ENCODE peak calls at places on chromosomes 16 and 17, in nine cellular contexts. One of them, this sample, is unnamed. For H3K4me1, the result is how much of the 10 kb centered on the place peaks cover.

GRCh38 chr16:68275611-68276191 is 11.4 kb downstream of the SLC7A6 start:
- DNase-seq in SJCRH30: peak
- DNase-seq in adrenal gland: no peak
- DNase-seq in neuronal stem cell: no peak
- DNase-seq in esophagus muscularis mucosa: no peak
- DNase-seq in heart left ventricle: no peak
- DNase-seq in left ventricle myocardium inferior: no peak
- DNase-seq in esophagus squamous epithelium: no peak
- DNase-seq in cardiac muscle cell: no peak
- DNase-seq in this sample: no peak

GRCh38 chr17:17191346-17191792 is 14.8 kb downstream of the PLD6 start:
- DNase-seq in SJCRH30: peak
- DNase-seq in adrenal gland: no peak
- DNase-seq in neuronal stem cell: no peak
- DNase-seq in esophagus muscularis mucosa: no peak
- DNase-seq in heart left ventricle: peak
- DNase-seq in left ventricle myocardium inferior: peak
- DNase-seq in esophagus squamous epithelium: no peak
- DNase-seq in cardiac muscle cell: no peak
- DNase-seq in this sample: no peak

GRCh38 chr16:22694887-22695382 is 119.0 kb upstream of the HS3ST2 start:
- DNase-seq in SJCRH30: no peak
- DNase-seq in adrenal gland: no peak
- DNase-seq in neuronal stem cell: no peak
- DNase-seq in esophagus muscularis mucosa: no peak
- DNase-seq in heart left ventricle: peak
- DNase-seq in left ventricle myocardium inferior: no peak
- DNase-seq in esophagus squamous epithelium: no peak
- DNase-seq in cardiac muscle cell: no peak
- DNase-seq in this sample: no peak

GRCh38 chr17:6894206-6894528 is 62.6 kb upstream of the TEKT1 start:
- DNase-seq in SJCRH30: no peak
- DNase-seq in adrenal gland: no peak
- DNase-seq in neuronal stem cell: peak
- DNase-seq in esophagus muscularis mucosa: no peak
- DNase-seq in heart left ventricle: no peak
- DNase-seq in left ventricle myocardium inferior: no peak
- DNase-seq in esophagus squamous epithelium: no peak
- DNase-seq in cardiac muscle cell: peak
- DNase-seq in this sample: no peak

GRCh38 chr17:27354491-27355081 is 60.7 kb downstream of the WSB1 start:
- DNase-seq in SJCRH30: peak
- DNase-seq in adrenal gland: no peak
- DNase-seq in neuronal stem cell: no peak
- DNase-seq in esophagus muscularis mucosa: no peak
- DNase-seq in heart left ventricle: no peak
- DNase-seq in left ventricle myocardium inferior: no peak
- DNase-seq in esophagus squamous epithelium: no peak
- DNase-seq in cardiac muscle cell: no peak
- DNase-seq in this sample: peak

GRCh38 chr16:52521570-52521969 is 25.4 kb downstream of the TOX3 start:
- DNase-seq in SJCRH30: no peak
- DNase-seq in adrenal gland: no peak
- DNase-seq in neuronal stem cell: no peak
- DNase-seq in esophagus muscularis mucosa: no peak
- DNase-seq in heart left ventricle: no peak
- DNase-seq in left ventricle myocardium inferior: no peak
- DNase-seq in esophagus squamous epithelium: no peak
- DNase-seq in cardiac muscle cell: no peak
- DNase-seq in this sample: no peak

GRCh38 chr17:37476431-37477130 is 13.1 kb upstream of the DUSP14 start:
- DNase-seq in SJCRH30: peak
- DNase-seq in adrenal gland: no peak
- DNase-seq in neuronal stem cell: no peak
- DNase-seq in esophagus muscularis mucosa: no peak
- DNase-seq in heart left ventricle: peak
- DNase-seq in left ventricle myocardium inferior: peak
- DNase-seq in esophagus squamous epithelium: no peak
- DNase-seq in cardiac muscle cell: no peak
- DNase-seq in this sample: peak

GRCh38 chr17:43943769-43944418 is 1.6 kb upstream of the PPY start:
- DNase-seq in SJCRH30: peak
- DNase-seq in adrenal gland: peak
- DNase-seq in neuronal stem cell: peak
- DNase-seq in esophagus muscularis mucosa: peak
- DNase-seq in heart left ventricle: peak
- DNase-seq in left ventricle myocardium inferior: peak
- DNase-seq in esophagus squamous epithelium: peak
- DNase-seq in cardiac muscle cell: peak
- DNase-seq in this sample: peak

GRCh38 chr17:50871369-50871768 is 5.2 kb upstream of the TOB1 start:
- DNase-seq in SJCRH30: no peak
- DNase-seq in adrenal gland: no peak
- DNase-seq in neuronal stem cell: no peak
- DNase-seq in esophagus muscularis mucosa: no peak
- DNase-seq in heart left ventricle: no peak
- DNase-seq in left ventricle myocardium inferior: no peak
- DNase-seq in esophagus squamous epithelium: no peak
- DNase-seq in cardiac muscle cell: no peak
- DNase-seq in this sample: no peak

GRCh38 chr16:19555938-19556778 is 655 bp downstream of the VPS35L start:
- DNase-seq in SJCRH30: peak
- DNase-seq in adrenal gland: no peak
- DNase-seq in neuronal stem cell: peak
- DNase-seq in esophagus muscularis mucosa: no peak
- DNase-seq in heart left ventricle: no peak
- DNase-seq in left ventricle myocardium inferior: no peak
- DNase-seq in esophagus squamous epithelium: no peak
- DNase-seq in cardiac muscle cell: peak
- DNase-seq in this sample: no peak

GRCh38 chr17:43125967-43126910 is 1.1 kb upstream of the BRCA1 start:
- DNase-seq in SJCRH30: no peak
- DNase-seq in adrenal gland: peak
- DNase-seq in neuronal stem cell: no peak
- DNase-seq in esophagus muscularis mucosa: no peak
- DNase-seq in heart left ventricle: no peak
- DNase-seq in left ventricle myocardium inferior: no peak
- DNase-seq in esophagus squamous epithelium: no peak
- DNase-seq in cardiac muscle cell: no peak
- DNase-seq in this sample: no peak

GRCh38 chr17:63170795-63171194 is 204.8 kb downstream of the TANC2 start:
- DNase-seq in SJCRH30: no peak
- DNase-seq in adrenal gland: no peak
- DNase-seq in neuronal stem cell: no peak
- DNase-seq in esophagus muscularis mucosa: no peak
- DNase-seq in heart left ventricle: no peak
- DNase-seq in left ventricle myocardium inferior: no peak
- DNase-seq in esophagus squamous epithelium: no peak
- DNase-seq in cardiac muscle cell: no peak
- DNase-seq in this sample: no peak

GRCh38 chr16:71628810-71629209 is 2.8 kb downstream of the MARVELD3 start:
- DNase-seq in SJCRH30: peak
- DNase-seq in adrenal gland: no peak
- DNase-seq in neuronal stem cell: no peak
- DNase-seq in esophagus muscularis mucosa: no peak
- DNase-seq in heart left ventricle: no peak
- DNase-seq in left ventricle myocardium inferior: no peak
- DNase-seq in esophagus squamous epithelium: no peak
- DNase-seq in cardiac muscle cell: no peak
- DNase-seq in this sample: peak

GRCh38 chr16:71625113-71625850 is 702 bp upstream of the MARVELD3 start:
- DNase-seq in SJCRH30: no peak
- DNase-seq in adrenal gland: no peak
- DNase-seq in neuronal stem cell: no peak
- DNase-seq in esophagus muscularis mucosa: no peak
- DNase-seq in heart left ventricle: no peak
- DNase-seq in left ventricle myocardium inferior: no peak
- DNase-seq in esophagus squamous epithelium: no peak
- DNase-seq in cardiac muscle cell: no peak
- DNase-seq in this sample: no peak

GRCh38 chr16:71627631-71628236 is 1.8 kb downstream of the MARVELD3 start:
- DNase-seq in SJCRH30: peak
- DNase-seq in adrenal gland: no peak
- DNase-seq in neuronal stem cell: no peak
- DNase-seq in esophagus muscularis mucosa: no peak
- DNase-seq in heart left ventricle: no peak
- DNase-seq in left ventricle myocardium inferior: no peak
- DNase-seq in esophagus squamous epithelium: no peak
- DNase-seq in cardiac muscle cell: peak
- DNase-seq in this sample: no peak

GRCh38 chr16:71626858-71627213 is 852 bp downstream of the MARVELD3 start:
- DNase-seq in SJCRH30: no peak
- DNase-seq in adrenal gland: no peak
- DNase-seq in neuronal stem cell: no peak
- DNase-seq in esophagus muscularis mucosa: no peak
- DNase-seq in heart left ventricle: no peak
- DNase-seq in left ventricle myocardium inferior: no peak
- DNase-seq in esophagus squamous epithelium: no peak
- DNase-seq in cardiac muscle cell: no peak
- DNase-seq in this sample: peak

DNA sequence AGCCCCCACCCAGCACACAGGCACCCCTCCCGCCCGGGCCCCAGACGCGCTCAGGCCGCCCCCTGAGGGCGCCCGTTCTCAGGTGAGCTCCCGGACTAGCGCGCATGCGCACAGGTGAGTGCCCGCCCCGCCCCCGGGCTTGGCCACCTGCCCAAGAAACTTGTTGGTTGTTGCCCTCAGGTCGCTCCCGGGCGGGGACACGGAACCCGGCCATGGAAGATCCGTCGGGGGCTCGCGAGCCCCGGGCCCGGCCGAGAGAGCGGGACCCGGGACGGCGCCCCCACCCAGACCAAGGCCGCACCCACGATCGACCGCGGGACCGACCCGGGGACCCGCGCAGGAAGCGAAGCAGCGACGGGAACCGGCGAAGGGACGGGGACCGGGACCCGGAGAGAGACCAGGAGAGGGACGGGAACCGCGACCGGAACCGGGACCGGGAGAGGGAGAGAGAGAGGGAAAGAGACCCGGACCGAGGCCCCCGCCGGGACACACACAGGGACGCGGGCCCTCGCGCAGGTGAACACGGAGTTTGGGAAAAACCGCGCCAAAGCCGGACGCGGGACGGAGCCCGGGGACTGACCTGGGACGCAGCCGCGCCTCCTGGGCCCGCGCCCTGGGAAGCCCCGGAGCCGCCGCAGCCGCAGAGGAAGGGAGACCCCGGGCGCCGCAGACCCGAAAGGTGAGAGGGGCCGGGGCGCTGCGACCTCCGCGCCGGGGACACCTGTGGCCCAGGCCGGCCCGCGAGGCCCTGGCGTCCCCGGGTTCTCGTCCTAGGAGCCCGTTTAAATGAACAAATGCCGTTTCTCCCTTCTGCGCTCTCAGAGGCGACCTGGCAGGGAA is at the start of gene MARVELD3:
- DNase-seq in SJCRH30: no peak
- DNase-seq in adrenal gland: no peak
- DNase-seq in neuronal stem cell: no peak
- DNase-seq in esophagus muscularis mucosa: no peak
- DNase-seq in heart left ventricle: no peak
- DNase-seq in left ventricle myocardium inferior: no peak
- DNase-seq in esophagus squamous epithelium: no peak
- DNase-seq in cardiac muscle cell: peak
- DNase-seq in this sample: peak
- H3K4me3 ChIP-seq in SJCRH30: no peak
- H3K4me3 ChIP-seq in adrenal gland: no peak
- H3K4me3 ChIP-seq in neuronal stem cell: peak
- H3K4me3 ChIP-seq in esophagus muscularis mucosa: peak
- H3K4me3 ChIP-seq in heart left ventricle: peak
- H3K4me3 ChIP-seq in left ventricle myocardium inferior: peak
- H3K4me3 ChIP-seq in esophagus squamous epithelium: peak
- H3K4me3 ChIP-seq in cardiac muscle cell: peak
- H3K4me3 ChIP-seq in this sample: no peak

GRCh38 chr16:58456193-58456592 is 43.8 kb upstream of the NDRG4 start:
- DNase-seq in SJCRH30: no peak
- DNase-seq in adrenal gland: peak
- DNase-seq in neuronal stem cell: no peak
- DNase-seq in esophagus muscularis mucosa: no peak
- DNase-seq in heart left ventricle: no peak
- DNase-seq in left ventricle myocardium inferior: no peak
- DNase-seq in esophagus squamous epithelium: no peak
- DNase-seq in cardiac muscle cell: no peak
- DNase-seq in this sample: no peak
- H3K4me1 ChIP-seq in SJCRH30: under half
- H3K4me1 ChIP-seq in adrenal gland: half or more
- H3K4me1 ChIP-seq in neuronal stem cell: under half
- H3K4me1 ChIP-seq in esophagus muscularis mucosa: under half
- H3K4me1 ChIP-seq in heart left ventricle: under half
- H3K4me1 ChIP-seq in left ventricle myocardium inferior: under half
- H3K4me1 ChIP-seq in esophagus squamous epithelium: under half
- H3K4me1 ChIP-seq in cardiac muscle cell: under half
- H3K4me1 ChIP-seq in this sample: under half

GRCh38 chr16:31112711-31113419 is 4.6 kb upstream of the KAT8 start:
- DNase-seq in SJCRH30: no peak
- DNase-seq in adrenal gland: no peak
- DNase-seq in neuronal stem cell: no peak
- DNase-seq in esophagus muscularis mucosa: no peak
- DNase-seq in heart left ventricle: no peak
- DNase-seq in left ventricle myocardium inferior: no peak
- DNase-seq in esophagus squamous epithelium: no peak
- DNase-seq in cardiac muscle cell: no peak
- DNase-seq in this sample: no peak
- H3K27ac ChIP-seq in SJCRH30: no peak
- H3K27ac ChIP-seq in adrenal gland: peak
- H3K27ac ChIP-seq in neuronal stem cell: no peak
- H3K27ac ChIP-seq in esophagus muscularis mucosa: peak
- H3K27ac ChIP-seq in heart left ventricle: peak
- H3K27ac ChIP-seq in left ventricle myocardium inferior: peak
- H3K27ac ChIP-seq in esophagus squamous epithelium: peak
- H3K27ac ChIP-seq in cardiac muscle cell: no peak
- H3K27ac ChIP-seq in this sample: no peak

GRCh38 chr16:73058221-73058615 is 10.3 kb upstream of the ZFHX3 start:
- DNase-seq in SJCRH30: peak
- DNase-seq in adrenal gland: peak
- DNase-seq in neuronal stem cell: peak
- DNase-seq in esophagus muscularis mucosa: no peak
- DNase-seq in heart left ventricle: peak
- DNase-seq in left ventricle myocardium inferior: peak
- DNase-seq in esophagus squamous epithelium: no peak
- DNase-seq in cardiac muscle cell: peak
- DNase-seq in this sample: peak

GRCh38 chr16:73060216-73060615 is 12.3 kb upstream of the ZFHX3 start:
- DNase-seq in SJCRH30: no peak
- DNase-seq in adrenal gland: no peak
- DNase-seq in neuronal stem cell: no peak
- DNase-seq in esophagus muscularis mucosa: no peak
- DNase-seq in heart left ventricle: no peak
- DNase-seq in left ventricle myocardium inferior: no peak
- DNase-seq in esophagus squamous epithelium: no peak
- DNase-seq in cardiac muscle cell: no peak
- DNase-seq in this sample: no peak

GRCh38 chr16:73059779-73060178 is 11.9 kb upstream of the ZFHX3 start:
- DNase-seq in SJCRH30: no peak
- DNase-seq in adrenal gland: no peak
- DNase-seq in neuronal stem cell: no peak
- DNase-seq in esophagus muscularis mucosa: no peak
- DNase-seq in heart left ventricle: no peak
- DNase-seq in left ventricle myocardium inferior: no peak
- DNase-seq in esophagus squamous epithelium: no peak
- DNase-seq in cardiac muscle cell: no peak
- DNase-seq in this sample: no peak

GRCh38 chr16:73057369-73058210 is 9.7 kb upstream of the ZFHX3 start:
- DNase-seq in SJCRH30: peak
- DNase-seq in adrenal gland: no peak
- DNase-seq in neuronal stem cell: peak
- DNase-seq in esophagus muscularis mucosa: no peak
- DNase-seq in heart left ventricle: peak
- DNase-seq in left ventricle myocardium inferior: peak
- DNase-seq in esophagus squamous epithelium: no peak
- DNase-seq in cardiac muscle cell: peak
- DNase-seq in this sample: peak

GRCh38 chr16:73058616-73059409 is 10.9 kb upstream of the ZFHX3 start:
- DNase-seq in SJCRH30: peak
- DNase-seq in adrenal gland: peak
- DNase-seq in neuronal stem cell: peak
- DNase-seq in esophagus muscularis mucosa: no peak
- DNase-seq in heart left ventricle: peak
- DNase-seq in left ventricle myocardium inferior: peak
- DNase-seq in esophagus squamous epithelium: no peak
- DNase-seq in cardiac muscle cell: peak
- DNase-seq in this sample: peak
- H3K4me3 ChIP-seq in SJCRH30: peak
- H3K4me3 ChIP-seq in adrenal gland: peak
- H3K4me3 ChIP-seq in neuronal stem cell: peak
- H3K4me3 ChIP-seq in esophagus muscularis mucosa: peak
- H3K4me3 ChIP-seq in heart left ventricle: peak
- H3K4me3 ChIP-seq in left ventricle myocardium inferior: peak
- H3K4me3 ChIP-seq in esophagus squamous epithelium: peak
- H3K4me3 ChIP-seq in cardiac muscle cell: peak
- H3K4me3 ChIP-seq in this sample: peak

This sample was measured in thyroid gland.